ENCODE peak calls at places on chromosomes 3 and 15, in four cellular contexts. B is central memory CD4-positive, alpha-beta T cell; F is NCI-H226; O is lung microvascular endothelial cell. J is an unnamed sample.

GRCh38 chr3:163490119-163490518 is 1588.2 kb downstream of the SI start:
- DNase-seq in B (no peak), F (no peak), O (no peak), J (peak)

GRCh38 chr3:75768303-75769017 is 16.9 kb downstream of the ZNF717 start:
- DNase-seq in B (no peak), F (no peak), O (no peak), J (no peak)

GRCh38 chr3:80537680-80538079 is 769.9 kb upstream of the ROBO1 start:
- DNase-seq in B (no peak), F (no peak), O (no peak), J (no peak)

GRCh38 chr15:68807249-68807648 is 13.4 kb downstream of the ANP32A start:
- DNase-seq in B (no peak), F (no peak), O (no peak), J (no peak)

GRCh38 chr3:175410251-175410650 is 551.1 kb downstream of the NAALADL2 start:
- DNase-seq in B (no peak), F (no peak), O (no peak), J (no peak)

GRCh38 chr15:68644996-68645395 is 66.2 kb downstream of the CORO2B start:
- DNase-seq in B (no peak), F (no peak), O (no peak), J (no peak)

GRCh38 chr3:183061431-183062172 is 37.7 kb downstream of the MCCC1 start:
- DNase-seq in B (no peak), F (no peak), O (no peak), J (no peak)

GRCh38 chr3:193330500-193331204 is 47.9 kb downstream of the ATP13A5 start:
- DNase-seq in B (no peak), F (no peak), O (no peak), J (no peak)

GRCh38 chr3:42071720-42072582 is 19.2 kb upstream of the TRAK1 start:
- DNase-seq in B (no peak), F (peak), O (peak), J (peak)

GRCh38 chr15:90000175-90000923 is 775 bp upstream of the ZNF710 start:
- DNase-seq in B (no peak), F (no peak), O (peak), J (no peak)

GRCh38 chr15:77749236-77749997 is 116.7 kb upstream of the LINGO1 start:
- DNase-seq in B (no peak), F (no peak), O (no peak), J (no peak)

GRCh38 chr3:188796122-188796631 is 375.6 kb upstream of the TPRG1 start:
- DNase-seq in B (no peak), F (peak), O (peak), J (no peak)

GRCh38 chr3:103337179-103337845 is 902.5 kb downstream of the ZPLD1 start:
- DNase-seq in B (no peak), F (no peak), O (no peak), J (no peak)

GRCh38 chr3:49790626-49791411 is 4.5 kb upstream of the IP6K1 start:
- DNase-seq in B (no peak), F (peak), O (no peak), J (no peak)

GRCh38 chr3:188531210-188531609 is 377.3 kb downstream of the LPP start:
- DNase-seq in B (no peak), F (peak), O (peak), J (peak)

GRCh38 chr15:32983679-32984078 is 210.8 kb downstream of the FMN1 start:
- DNase-seq in B (no peak), F (no peak), O (no peak), J (no peak)

GRCh38 chr3:53194218-53195065 is 33.4 kb downstream of the PRKCD start:
- DNase-seq in B (no peak), F (peak), O (peak), J (no peak)

GRCh38 chr15:31268911-31269784 is 57.5 kb upstream of the KLF13 start:
- DNase-seq in B (no peak), F (no peak), O (no peak), J (no peak)

GRCh38 chr15:64912926-64913325 is 1.2 kb downstream of the ANKDD1A start:
- DNase-seq in B (no peak), F (no peak), O (no peak), J (no peak)

GRCh38 chr15:100861511-100861991 is 18.1 kb upstream of the ALDH1A3 start:
- DNase-seq in B (no peak), F (no peak), O (no peak), J (no peak)

GRCh38 chr3:97001611-97002010 is 187.2 kb downstream of the EPHA6 start:
- DNase-seq in B (no peak), F (no peak), O (no peak), J (no peak)

GRCh38 chr15:65069179-65069578 is 1.4 kb upstream of the RASL12 start:
- DNase-seq in B (no peak), F (no peak), O (no peak), J (no peak)

GRCh38 chr3:122794779-122795673 is at the start of gene SLC49A4:
- DNase-seq in B (peak), F (peak), O (peak), J (no peak)

GRCh38 chr15:69225355-69226027 is 65.1 kb downstream of the GLCE start:
- DNase-seq in B (no peak), F (peak), O (peak), J (peak)

GRCh38 chr3:57758686-57759085 is 2.6 kb downstream of the SLMAP start:
- DNase-seq in B (no peak), F (no peak), O (no peak), J (no peak)

GRCh38 chr3:4302747-4303146 is 422 bp upstream of the SETMAR start:
- DNase-seq in B (no peak), F (no peak), O (no peak), J (no peak)

GRCh38 chr15:64013179-64014043 is 32.9 kb downstream of the DAPK2 start:
- DNase-seq in B (no peak), F (peak), O (no peak), J (no peak)

GRCh38 chr3:31157893-31158620 is 263.6 kb upstream of the GADL1 start:
- DNase-seq in B (no peak), F (no peak), O (no peak), J (no peak)

GRCh38 chr3:183968846-183969245 is 48.8 kb downstream of the ABCC5 start:
- DNase-seq in B (no peak), F (no peak), O (no peak), J (no peak)

GRCh38 chr15:50740955-50741354 is 24.6 kb downstream of the SPPL2A start:
- DNase-seq in B (no peak), F (no peak), O (no peak), J (no peak)

GRCh38 chr15:61474796-61475195 is 245.7 kb upstream of the RORA start:
- DNase-seq in B (no peak), F (no peak), O (no peak), J (no peak)

GRCh38 chr15:59794229-59794886 is 105.2 kb upstream of the BNIP2 start:
- DNase-seq in B (no peak), F (no peak), O (no peak), J (no peak)

GRCh38 chr15:72797338-72797689 is 13.8 kb upstream of the ADPGK start:
- DNase-seq in B (no peak), F (no peak), O (no peak), J (no peak)

GRCh38 chr3:151290673-151291072 is 12.3 kb upstream of the P2RY14 start:
- DNase-seq in B (no peak), F (no peak), O (no peak), J (no peak)

GRCh38 chr3:151259664-151260063 is 18.7 kb downstream of the P2RY14 start:
- DNase-seq in B (no peak), F (no peak), O (no peak), J (no peak)

GRCh38 chr3:122199552-122199951 is 16.1 kb downstream of the CASR start:
- DNase-seq in B (no peak), F (no peak), O (no peak), J (no peak)

GRCh38 chr15:28123408-28124023 is 24.4 kb upstream of the OCA2 start:
- DNase-seq in B (peak), F (peak), O (peak), J (peak)

GRCh38 chr3:156899951-156900350 is 73.8 kb downstream of the LEKR1 start:
- DNase-seq in B (no peak), F (no peak), O (no peak), J (no peak)

GRCh38 chr15:40070166-40070557 is 31.2 kb upstream of the SRP14 start:
- DNase-seq in B (no peak), F (no peak), O (no peak), J (no peak)

GRCh38 chr3:187212705-187213104 is 15.4 kb downstream of the RTP1 start:
- DNase-seq in B (no peak), F (no peak), O (no peak), J (no peak)

J was measured in glomerular endothelial cell.